ENCODE peak calls at places on chromosomes 3 and 15, in eight cellular contexts. L is K562, N is colonic mucosa, Z is DND-41, X is H9, R is trophoblast cell, O is SK-N-MC, T is GM23248. U is an unnamed sample.
A peak's percentile ranks its signal among the peaks of the same experiment; 100 is the strongest.

GRCh38 chr3:144079634-144080033 is 108.0 kb downstream of the DIPK2A start:
- DNase-seq in Z (no peak), L (no peak), T (no peak), X (no peak), R (no peak), N (no peak), O (no peak), U (no peak)

GRCh38 chr3:172241385-172241784 is 202.0 kb downstream of the FNDC3B start:
- DNase-seq in R (no peak), T (no peak), O (no peak), X (no peak), N (no peak), L (no peak), Z (no peak), U (no peak)

GRCh38 chr15:36313021-36313420 is 266.4 kb upstream of the CDIN1 start:
- DNase-seq in T (peak; percentile 47), R (no peak), L (no peak), O (no peak), N (no peak), Z (no peak), X (no peak), U (no peak)

GRCh38 chr3:168272343-168272984 is 176.7 kb upstream of the GOLIM4 start:
- DNase-seq in R (no peak), O (no peak), Z (no peak), N (no peak), L (no peak), T (no peak), X (no peak), U (no peak)

GRCh38 chr3:195879416-195880036 is 28.8 kb downstream of the TNK2 start:
- DNase-seq in O (no peak), X (no peak), L (no peak), Z (no peak), R (no peak), T (no peak), N (no peak), U (no peak)

GRCh38 chr3:21672303-21672702 is 78.7 kb downstream of the ZNF385D start:
- DNase-seq in R (no peak), N (no peak), L (no peak), X (no peak), T (peak; percentile 96), Z (no peak), O (no peak), U (no peak)

GRCh38 chr3:34011171-34012101 is 213.0 kb downstream of the PDCD6IP start:
- DNase-seq in L (peak; percentile 59), X (peak; percentile 33), R (no peak), N (no peak), Z (no peak), T (peak; percentile 63), O (no peak), U (no peak)

GRCh38 chr3:59678042-59678707 is 628.4 kb upstream of the CFAP20DC start:
- DNase-seq in X (no peak), N (no peak), L (no peak), O (no peak), R (no peak), T (no peak), Z (no peak), U (no peak)

GRCh38 chr3:30658328-30659052 is 52.1 kb downstream of the TGFBR2 start:
- DNase-seq in Z (peak; percentile 73), O (no peak), L (no peak), R (no peak), T (peak; percentile 81), X (no peak), N (no peak), U (no peak)

DNA sequence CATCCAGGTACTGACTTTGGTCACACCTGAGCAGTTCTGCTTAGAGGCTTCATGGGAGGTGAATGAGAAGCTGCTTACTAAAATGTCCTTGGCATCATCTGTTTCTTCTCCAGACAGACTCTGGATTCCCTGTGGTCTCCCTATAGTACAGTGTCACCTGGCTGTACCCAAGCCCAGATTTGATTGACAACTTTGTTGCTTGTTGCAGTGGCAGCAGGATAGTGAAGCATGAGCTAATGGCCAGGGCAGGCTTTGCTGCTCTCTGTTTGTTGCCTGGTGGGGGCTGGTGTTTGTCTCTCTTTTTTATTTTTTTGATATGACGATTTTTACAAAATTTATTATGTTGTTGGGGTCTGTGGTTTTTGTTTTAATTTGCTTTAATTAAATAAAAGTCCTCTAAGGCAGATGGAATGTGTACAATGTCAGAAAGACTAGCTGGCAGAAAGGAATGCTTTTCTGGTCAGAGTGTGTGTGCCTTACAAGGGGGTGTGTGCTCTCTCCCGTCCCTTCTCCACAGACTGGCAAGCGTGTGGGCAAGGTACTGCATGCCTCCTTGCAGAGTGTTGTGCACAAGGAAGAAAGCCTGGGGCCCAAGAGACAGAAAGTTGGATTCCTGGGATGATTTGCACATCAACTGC is 15.3 kb upstream of the CLEC3B start:
- DNase-seq in T (peak; percentile 88), O (no peak), Z (no peak), L (no peak), N (no peak), X (no peak), R (no peak), U (peak; percentile 88)
- H3K27ac ChIP-seq in T (peak overlapping the region; percentile 93), O (peak overlapping the region; percentile 85), Z (no peak overlapping the region), L (no peak overlapping the region), N (no peak overlapping the region), X (no peak overlapping the region), R (peak overlapping the region; percentile 36), U (peak overlapping the region; percentile 51)

GRCh38 chr3:138946554-138947302 is at the start of the genes FOXL2 and FOXL2NB:
- DNase-seq in T (peak; percentile 88), R (peak; percentile 31), X (peak; percentile 86), Z (no peak), L (peak; percentile 87), O (no peak), N (no peak), U (no peak)
- H3K9ac ChIP-seq in T (peak within 1 kb of the TSS; percentile 67), R (no peak within 1 kb of the TSS), X (no peak within 1 kb of the TSS), Z (no peak within 1 kb of the TSS), L (peak within 1 kb of the TSS; percentile 90), O (no peak within 1 kb of the TSS), N (no peak within 1 kb of the TSS), U (peak within 1 kb of the TSS; percentile 15)

GRCh38 chr15:39468341-39468740 is 112.5 kb upstream of the THBS1 start:
- DNase-seq in L (no peak), T (no peak), Z (no peak), R (no peak), O (no peak), X (no peak), N (no peak), U (no peak)

GRCh38 chr15:39468828-39469227 is 112.1 kb upstream of the THBS1 start:
- DNase-seq in X (no peak), R (no peak), T (no peak), L (no peak), O (no peak), Z (no peak), N (no peak), U (no peak)

GRCh38 chr15:39465843-39466242 is 115.0 kb upstream of the THBS1 start:
- DNase-seq in N (no peak), X (no peak), Z (no peak), L (no peak), T (peak; percentile 36), R (no peak), O (no peak), U (no peak)

GRCh38 chr15:39462691-39463090 is 118.2 kb upstream of the THBS1 start:
- DNase-seq in R (no peak), T (peak; percentile 62), X (no peak), L (no peak), N (no peak), O (no peak), Z (no peak), U (no peak)

DNA sequence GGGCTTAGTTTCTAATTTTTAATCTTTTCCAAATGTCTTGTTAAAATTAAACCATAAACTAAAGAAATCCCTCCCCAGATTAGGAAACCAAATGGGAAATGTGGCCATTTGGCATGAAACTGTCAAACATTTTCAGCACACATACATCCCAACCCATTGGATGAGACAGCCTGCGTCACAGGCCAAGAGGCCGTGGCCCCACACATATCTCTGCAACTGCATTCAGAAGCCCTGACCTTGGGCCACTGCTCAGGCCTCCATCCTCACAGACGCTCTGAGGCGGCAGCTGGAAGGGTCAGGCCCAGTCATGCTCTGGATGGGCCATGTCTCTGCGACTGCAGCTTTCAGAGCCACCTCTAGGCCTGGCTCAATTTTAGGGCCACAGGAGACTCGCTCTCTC is 114.5 kb upstream of the THBS1 start:
- DNase-seq in Z (no peak), X (no peak), O (no peak), L (peak; percentile 40), T (peak; percentile 45), N (peak; percentile 35), R (no peak), U (no peak)
- H3K27ac ChIP-seq in Z (no peak overlapping the region), X (no peak overlapping the region), O (no peak overlapping the region), L (no peak overlapping the region), T (peak overlapping the region; percentile 72), N (peak overlapping the region; percentile 51), R (no peak overlapping the region), U (no peak overlapping the region)

DNA sequence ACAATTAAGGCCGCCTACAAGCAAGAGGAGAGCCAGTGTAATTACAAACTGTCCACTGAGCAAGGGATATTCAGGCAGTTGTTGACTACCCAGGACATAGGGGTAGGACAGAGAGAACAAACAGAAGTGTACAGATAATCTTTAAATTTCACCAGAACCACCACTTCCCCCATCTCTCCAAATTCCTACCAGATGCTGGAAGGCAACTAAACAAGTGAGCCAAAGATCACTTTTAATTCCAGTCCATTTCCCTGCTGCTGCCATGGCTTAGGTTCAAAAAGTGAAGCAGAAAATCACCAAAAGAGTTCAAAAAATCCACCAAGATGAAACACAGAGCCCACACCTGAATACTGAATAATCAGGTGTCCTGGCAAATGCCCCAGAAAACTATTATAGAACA is 65.0 kb downstream of the TM4SF4 start:
- DNase-seq in X (no peak), R (peak; percentile 20), L (no peak), N (no peak), O (no peak), T (no peak), Z (no peak), U (no peak)
- H3K9ac ChIP-seq in X (no peak overlapping the region), R (no peak overlapping the region), L (no peak overlapping the region), N (no peak overlapping the region), O (no peak overlapping the region), T (peak overlapping the region; percentile 60), Z (no peak overlapping the region), U (no peak overlapping the region)

U was measured in keratinocyte.